ENCODE peak calls at places on chromosome 19, in nine cellular contexts. W, T, F, Z, O, L, A, M and Q are unnamed samples.
A peak's percentile ranks its signal among the peaks of the same experiment; 100 is the strongest.

GRCh38 chr19:58265100-58265499 is 13.7 kb upstream of the ZNF8 start:
- DNase-seq in F (no peak), W (no peak), M (no peak), Z (no peak), T (no peak), O (no peak), L (no peak), A (no peak), Q (no peak)

GRCh38 chr19:17294051-17294891 is 9.0 kb downstream of the ABHD8 start:
- DNase-seq in O (no peak), M (no peak), T (no peak), L (peak; percentile 31), F (no peak), A (no peak), W (no peak), Z (no peak), Q (no peak)

GRCh38 chr19:45492627-45493470 is 4.0 kb downstream of the RTN2 start:
- DNase-seq in W (peak; percentile 89), L (no peak), M (no peak), A (peak; percentile 67), F (no peak), Z (peak; percentile 66), O (no peak), T (no peak), Q (peak; percentile 63)

GRCh38 chr19:3094638-3095374 is 644 bp downstream of the GNA11 start:
- DNase-seq in O (no peak), T (peak; percentile 27), Z (no peak), F (no peak), W (peak; percentile 36), L (no peak), M (no peak), A (peak; percentile 27), Q (no peak)

GRCh38 chr19:39032164-39032918 is at the start of gene FBXO27:
- DNase-seq in M (no peak), Z (peak; percentile 19), W (peak; percentile 3), A (peak; percentile 21), L (no peak), T (no peak), F (no peak), O (no peak), Q (peak; percentile 18)

GRCh38 chr19:22893855-22894270 is 61.8 kb downstream of the ZNF723 start:
- DNase-seq in O (no peak), Z (no peak), T (no peak), A (no peak), W (no peak), M (no peak), F (no peak), L (no peak), Q (no peak)

GRCh38 chr19:41401483-41401882 is 3.9 kb downstream of the BCKDHA start:
- DNase-seq in Z (no peak), A (no peak), F (no peak), L (no peak), T (no peak), W (no peak), O (no peak), M (no peak), Q (no peak)

GRCh38 chr19:14433454-14434156 is 499 bp downstream of the PKN1 start:
- DNase-seq in A (no peak), W (no peak), F (no peak), T (no peak), L (peak; percentile 52), Z (no peak), M (peak; percentile 48), O (peak; percentile 62), Q (no peak)

GRCh38 chr19:33815410-33816340 is 19.0 kb downstream of the KCTD15 start:
- DNase-seq in F (no peak), Z (no peak), T (peak; percentile 26), M (no peak), A (peak; percentile 49), W (peak; percentile 59), L (no peak), O (no peak), Q (no peak)

GRCh38 chr19:21482863-21483276 is 22.5 kb upstream of the ZNF429 start:
- DNase-seq in M (peak; percentile 38), Z (peak; percentile 31), F (no peak), O (peak; percentile 63), T (no peak), W (peak; percentile 54), A (peak; percentile 24), L (peak; percentile 56), Q (peak; percentile 63)

GRCh38 chr19:41591951-41592562 is 16.1 kb downstream of the CEACAM21 start:
- DNase-seq in O (no peak), Z (no peak), A (no peak), W (no peak), L (no peak), M (no peak), F (no peak), T (no peak), Q (no peak)

GRCh38 chr19:53394522-53394973 is 401 bp upstream of the ZNF765 start:
- DNase-seq in A (peak; percentile 69), T (no peak), W (peak; percentile 60), F (no peak), Z (peak; percentile 40), M (peak; percentile 1), L (no peak), O (peak; percentile 31), Q (peak; percentile 64)

GRCh38 chr19:37551123-37551993 is 43.2 kb downstream of the ZNF571 start:
- DNase-seq in F (no peak), Z (no peak), W (peak; percentile 84), A (peak; percentile 71), M (peak; percentile 8), O (no peak), T (peak; percentile 67), L (peak; percentile 59), Q (peak; percentile 50)

GRCh38 chr19:1171755-1172352 is 2.2 kb downstream of the SBNO2 start:
- DNase-seq in L (no peak), O (peak; percentile 32), Z (no peak), A (no peak), M (no peak), W (no peak), F (no peak), T (peak; percentile 50), Q (no peak)

GRCh38 chr19:14704450-14704849 is 14.6 kb downstream of the ZNF333 start:
- DNase-seq in O (no peak), L (no peak), F (no peak), M (no peak), W (no peak), Z (no peak), A (no peak), T (no peak), Q (no peak)

GRCh38 chr19:11288349-11288748 is 7.6 kb upstream of the TSPAN16 start:
- DNase-seq in L (no peak), M (no peak), F (no peak), O (no peak), A (no peak), Z (no peak), W (peak; percentile 42), T (no peak), Q (no peak)

GRCh38 chr19:32674153-32674958 is 624 bp downstream of the ANKRD27 start:
- DNase-seq in T (no peak), A (no peak), L (no peak), M (no peak), Z (no peak), F (no peak), W (no peak), O (no peak), Q (no peak)

GRCh38 chr19:4380254-4380727 is 20.1 kb downstream of the SH3GL1 start:
- DNase-seq in A (no peak), Z (no peak), T (peak; percentile 65), F (no peak), O (no peak), L (peak; percentile 58), M (peak; percentile 58), W (no peak), Q (peak; percentile 55)
- H3K4me1 ChIP-seq in A (peaks cover 21% of the 10 kb centered on the region), Z (peaks cover 11% of the 10 kb centered on the region), T (peaks cover 58% of the 10 kb centered on the region), F (peaks cover 46% of the 10 kb centered on the region), O (peaks cover 86% of the 10 kb centered on the region), L (peaks cover 45% of the 10 kb centered on the region), M (peaks cover 52% of the 10 kb centered on the region), W (peaks cover 15% of the 10 kb centered on the region), Q (peaks cover 54% of the 10 kb centered on the region)

DNA sequence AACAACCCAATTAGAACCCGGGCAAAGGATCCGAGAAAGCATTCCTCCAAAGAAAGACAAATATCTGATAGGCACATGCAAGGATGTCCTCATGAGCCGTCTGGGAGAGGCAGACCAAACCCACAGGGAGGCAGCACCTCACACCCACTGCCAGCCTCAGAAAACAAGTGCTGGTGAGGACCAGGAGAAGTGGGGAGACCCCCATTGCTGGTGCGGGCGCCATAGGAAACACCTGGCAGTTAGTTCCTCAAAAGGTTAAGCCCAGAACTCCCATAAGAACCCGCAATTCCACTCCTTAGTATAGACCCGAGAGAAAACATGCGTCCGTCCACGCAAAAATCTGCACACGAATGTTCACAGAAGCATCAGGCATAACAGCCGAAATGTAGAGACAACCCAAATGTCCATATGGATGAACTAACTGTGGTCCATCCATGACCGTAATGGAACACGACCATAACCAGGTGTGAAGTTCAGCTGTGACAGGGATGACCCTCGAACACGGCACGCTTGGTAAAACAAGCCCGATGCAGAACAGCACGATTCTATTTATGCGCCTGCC is 7.9 kb downstream of the ZNF787 start:
- DNase-seq in F (no peak), A (no peak), W (no peak), O (no peak), Z (no peak), T (no peak), M (no peak), L (no peak), Q (no peak)
- H3K4me1 ChIP-seq in F (peaks cover 57% of the 10 kb centered on the region), A (peaks cover 25% of the 10 kb centered on the region), W (peaks cover 63% of the 10 kb centered on the region), O (peaks cover 96% of the 10 kb centered on the region), Z (peaks cover 5% of the 10 kb centered on the region), T (peaks cover 19% of the 10 kb centered on the region), M (peaks cover 22% of the 10 kb centered on the region), L (peaks cover 17% of the 10 kb centered on the region), Q (peaks cover 98% of the 10 kb centered on the region)

GRCh38 chr19:48634036-48634342 is 3.2 kb downstream of the DBP start:
- DNase-seq in A (no peak), W (no peak), F (no peak), T (no peak), O (no peak), Z (no peak), M (no peak), L (no peak), Q (no peak)

GRCh38 chr19:48634424-48635262 is 2.5 kb downstream of the DBP start:
- DNase-seq in M (peak; percentile 89), W (peak; percentile 99), A (peak; percentile 90), O (peak; percentile 99), L (peak; percentile 82), Z (peak; percentile 97), T (peak; percentile 91), F (peak; percentile 97), Q (peak; percentile 98)

GRCh38 chr19:48635263-48635965 is 1.8 kb downstream of the DBP start:
- DNase-seq in Z (no peak), M (peak; percentile 73), T (no peak), W (peak; percentile 52), A (no peak), L (peak; percentile 64), F (peak; percentile 76), O (peak; percentile 75), Q (peak; percentile 77)

GRCh38 chr19:48632692-48633147 is 4.5 kb downstream of the DBP start:
- DNase-seq in A (peak; percentile 51), L (no peak), F (no peak), Z (no peak), O (no peak), M (no peak), W (no peak), T (peak; percentile 86), Q (no peak)

GRCh38 chr19:48633148-48634035 is 3.8 kb downstream of the DBP start:
- DNase-seq in L (no peak), O (no peak), F (no peak), M (no peak), W (no peak), Z (no peak), A (no peak), T (no peak), Q (no peak)
- H3K4me1 ChIP-seq in L (peaks cover 32% of the 10 kb centered on the region), O (peaks cover 87% of the 10 kb centered on the region), F (peaks cover 40% of the 10 kb centered on the region), M (peaks cover 39% of the 10 kb centered on the region), W (peaks cover 12% of the 10 kb centered on the region), Z (no peaks in the 10 kb centered on the region), A (peaks cover 41% of the 10 kb centered on the region), T (peaks cover 46% of the 10 kb centered on the region), Q (peaks cover 79% of the 10 kb centered on the region)

GRCh38 chr19:50162988-50163387 is at the start of gene IZUMO2:
- DNase-seq in Z (no peak), T (no peak), A (no peak), M (no peak), O (no peak), F (no peak), L (no peak), W (no peak), Q (no peak)
- H3K4me1 ChIP-seq in Z (no peaks in the 10 kb centered on the region), T (no peaks in the 10 kb centered on the region), A (no peaks in the 10 kb centered on the region), M (no peaks in the 10 kb centered on the region), O (peaks cover 7% of the 10 kb centered on the region), F (no peaks in the 10 kb centered on the region), L (no peaks in the 10 kb centered on the region), W (no peaks in the 10 kb centered on the region), Q (no peaks in the 10 kb centered on the region)